ENCODE peak calls at places on chromosomes 2 and 18, in five cellular contexts. O is iPS-NIHi11; L is upper lobe of right lung; Y is naive thymus-derived CD4-positive, alpha-beta T cell; F is natural killer cell. X is an unnamed sample.
A peak's percentile ranks its signal among the peaks of the same experiment; 100 is the strongest.

GRCh38 chr2:155442755-155443372 is 744.4 kb downstream of the KCNJ3 start:
- DNase-seq in O (peak; percentile 17), L (no peak), Y (no peak), F (no peak), X (no peak)

GRCh38 chr2:181552808-181553207 is 95.6 kb downstream of the ITGA4 start:
- DNase-seq in O (no peak), L (no peak), Y (no peak), F (no peak), X (no peak)

GRCh38 chr2:44952143-44952805 is 10.8 kb downstream of the SIX3 start:
- DNase-seq in O (peak; percentile 81), L (no peak), Y (no peak), F (no peak), X (peak; percentile 47)

GRCh38 chr2:101842471-101842870 is 145.0 kb downstream of the MAP4K4 start:
- DNase-seq in O (no peak), L (no peak), Y (no peak), F (no peak), X (no peak)

GRCh38 chr2:178220814-178221213 is 26.5 kb downstream of the OSBPL6 start:
- DNase-seq in O (no peak), L (no peak), Y (no peak), F (no peak), X (no peak)

GRCh38 chr2:177239934-177240600 is 24.5 kb downstream of the NFE2L2 start:
- DNase-seq in O (no peak), L (no peak), Y (no peak), F (peak; percentile 52), X (peak; percentile 66)

GRCh38 chr2:10537522-10538195 is 89.5 kb upstream of the ODC1 start:
- DNase-seq in O (no peak), L (no peak), Y (no peak), F (no peak), X (no peak)

GRCh38 chr18:77777126-77777525 is 527.5 kb downstream of the GALR1 start:
- DNase-seq in O (no peak), L (no peak), Y (no peak), F (no peak), X (no peak)

GRCh38 chr18:37486848-37487247 is 78.8 kb downstream of the CELF4 start:
- DNase-seq in O (no peak), L (no peak), Y (no peak), F (no peak), X (no peak)

GRCh38 chr2:175605989-175606841 is 395.9 kb downstream of the LNPK start:
- DNase-seq in O (peak; percentile 10), L (no peak), Y (no peak), F (no peak), X (peak; percentile 92)

GRCh38 chr2:191938779-191939178 is 91.9 kb upstream of the CAVIN2 start:
- DNase-seq in O (no peak), L (no peak), Y (no peak), F (no peak), X (no peak)

GRCh38 chr2:26299488-26300092 is 46.4 kb upstream of the SELENOI start:
- DNase-seq in O (peak; percentile 50), L (no peak), Y (peak; percentile 43), F (no peak), X (peak; percentile 55)

GRCh38 chr2:206410714-206411113 is 32.6 kb upstream of the ADAM23 start:
- DNase-seq in O (no peak), L (no peak), Y (no peak), F (no peak), X (no peak)

GRCh38 chr2:238801791-238802190 is 46.1 kb upstream of the TWIST2 start:
- DNase-seq in O (no peak), L (no peak), Y (no peak), F (no peak), X (no peak)

GRCh38 chr2:121595012-121595891 is 54.0 kb downstream of the CLASP1 start:
- DNase-seq in O (no peak), L (no peak), Y (no peak), F (no peak), X (no peak)

GRCh38 chr2:237446333-237446654 is 32.3 kb upstream of the COL6A3 start:
- DNase-seq in O (no peak), L (no peak), Y (no peak), F (no peak), X (peak; percentile 70)

GRCh38 chr2:239121600-239122012 is 273.7 kb downstream of the TWIST2 start:
- DNase-seq in O (no peak), L (no peak), Y (no peak), F (no peak), X (no peak)

GRCh38 chr18:31100598-31101147 is 1.5 kb downstream of the DSC2 start:
- DNase-seq in O (peak; percentile 73), L (no peak), Y (no peak), F (no peak), X (no peak)

GRCh38 chr2:105800953-105801635 is 56.4 kb downstream of the NCK2 start:
- DNase-seq in O (no peak), L (no peak), Y (no peak), F (no peak), X (no peak)

GRCh38 chr2:208252766-208253492 is 1.9 kb downstream of the IDH1 start:
- DNase-seq in O (no peak), L (no peak), Y (no peak), F (no peak), X (no peak)

GRCh38 chr2:37623971-37624897 is 47.2 kb downstream of the CDC42EP3 start:
- DNase-seq in O (no peak), L (no peak), Y (no peak), F (no peak), X (peak; percentile 48)

GRCh38 chr2:16189851-16190160 is 249.5 kb downstream of the MYCN start:
- DNase-seq in O (no peak), L (no peak), Y (no peak), F (no peak), X (no peak)

GRCh38 chr2:121647396-121647795 is 1.9 kb downstream of the CLASP1 start:
- DNase-seq in O (no peak), L (no peak), Y (no peak), F (no peak), X (no peak)

GRCh38 chr2:46993501-46993900 is 77.9 kb upstream of the MCFD2 start:
- DNase-seq in O (no peak), L (no peak), Y (no peak), F (no peak), X (no peak)

GRCh38 chr2:105592288-105592687 is 152.4 kb upstream of the NCK2 start:
- DNase-seq in O (no peak), L (no peak), Y (no peak), F (no peak), X (no peak)

GRCh38 chr2:24809316-24810007 is 16.2 kb downstream of the CENPO start:
- DNase-seq in O (no peak), L (no peak), Y (no peak), F (no peak), X (no peak)